ENCODE peak calls at places on chromosomes 16 and 17, in seven cellular contexts. Z, B, Q, L, S, P and I are unnamed samples.

GRCh38 chr16:70685938-70686375 is at the start of gene MTSS2:
- DNase-seq in S (peak; percentile 84), P (peak; percentile 96), L (no peak), Z (peak; percentile 95), B (peak; percentile 85), Q (no peak), I (peak; percentile 77)

GRCh38 chr16:79037429-79038373 is 562.8 kb downstream of the MAF start:
- DNase-seq in S (no peak), Z (peak; percentile 38), Q (no peak), P (no peak), L (no peak), B (no peak), I (no peak)

GRCh38 chr17:72863511-72864175 is 228.8 kb downstream of the SLC39A11 start:
- DNase-seq in S (peak; percentile 24), B (no peak), P (no peak), L (peak; percentile 12), Q (no peak), Z (no peak), I (no peak)

GRCh38 chr17:20993863-20994778 is 48.7 kb downstream of the USP22 start:
- DNase-seq in S (no peak), Z (no peak), P (no peak), Q (no peak), B (no peak), L (no peak), I (no peak)

GRCh38 chr17:7283471-7284216 is 2.1 kb downstream of the SLC2A4 start:
- DNase-seq in L (no peak), B (no peak), Z (no peak), Q (no peak), S (no peak), P (no peak), I (no peak)

GRCh38 chr17:39608601-39609000 is 881 bp upstream of the NEUROD2 start:
- DNase-seq in B (no peak), P (no peak), Q (no peak), S (no peak), L (no peak), Z (no peak), I (no peak)

GRCh38 chr17:47072881-47073280 is 93.8 kb upstream of the RPRML start:
- DNase-seq in S (peak; percentile 58), B (no peak), L (no peak), Z (no peak), Q (no peak), P (peak; percentile 60), I (no peak)

GRCh38 chr16:89187337-89188063 is 12.8 kb downstream of the SLC22A31 start:
- DNase-seq in B (no peak), Z (no peak), Q (no peak), L (no peak), S (peak; percentile 64), P (no peak), I (no peak)

GRCh38 chr17:73874008-73874407 is 229.8 kb upstream of the SDK2 start:
- DNase-seq in B (no peak), Z (no peak), P (no peak), S (no peak), Q (no peak), L (peak; percentile 27), I (peak; percentile 24)

GRCh38 chr17:18370761-18371160 is 6.8 kb upstream of the EVPLL start:
- DNase-seq in S (no peak), L (no peak), Z (no peak), Q (no peak), B (no peak), P (no peak), I (no peak)

GRCh38 chr17:66819466-66819865 is 15.5 kb upstream of the CACNG5 start:
- DNase-seq in B (no peak), Z (no peak), L (no peak), S (no peak), P (no peak), Q (no peak), I (no peak)

GRCh38 chr16:26930776-26931175 is 136.0 kb upstream of the C16orf82 start:
- DNase-seq in L (no peak), Q (no peak), Z (no peak), P (no peak), S (no peak), B (no peak), I (no peak)

GRCh38 chr17:76155988-76156661 is 15.1 kb upstream of the FOXJ1 start:
- DNase-seq in P (no peak), L (no peak), S (no peak), Q (no peak), Z (no peak), B (no peak), I (no peak)

GRCh38 chr17:35315283-35315682 is 58.1 kb downstream of the SLFN11 start:
- DNase-seq in S (no peak), Q (no peak), Z (no peak), P (no peak), B (peak; percentile 85), L (no peak), I (peak; percentile 94)

GRCh38 chr17:75684924-75685323 is 17.8 kb downstream of the SAP30BP start:
- DNase-seq in L (no peak), S (no peak), Q (no peak), B (no peak), P (no peak), Z (no peak), I (peak; percentile 94)

GRCh38 chr16:20441221-20441620 is 10.1 kb upstream of the ACSM2A start:
- DNase-seq in S (no peak), P (no peak), Z (no peak), B (no peak), Q (no peak), L (no peak), I (no peak)

GRCh38 chr17:7852919-7853692 is 1.8 kb upstream of the TMEM88 start:
- DNase-seq in Q (no peak), L (no peak), Z (no peak), S (no peak), B (no peak), P (no peak), I (no peak)

GRCh38 chr17:33023790-33024189 is 32.1 kb downstream of the SPACA3 start:
- DNase-seq in L (no peak), S (no peak), P (no peak), Z (no peak), B (no peak), Q (no peak), I (no peak)

GRCh38 chr17:7767425-7768021 is 50.0 kb downstream of the DNAH2 start:
- DNase-seq in Q (no peak), B (peak; percentile 25), Z (no peak), L (no peak), P (no peak), S (no peak), I (no peak)

GRCh38 chr17:41382396-41382795 is 290 bp upstream of the KRT34 start:
- DNase-seq in B (no peak), S (no peak), Q (no peak), Z (no peak), P (no peak), L (no peak), I (peak; percentile 34)

GRCh38 chr17:69227536-69227935 is 1.1 kb downstream of the ABCA10 start:
- DNase-seq in L (no peak), Z (no peak), S (no peak), B (no peak), Q (no peak), P (no peak), I (no peak)